ENCODE peak calls at places on chromosome 18, in five cellular contexts. One of them, this sample, is unnamed.

GRCh38 chr18:76379226-76380126 is 115.6 kb downstream of the ZNF516 start:
- DNase-seq in lower lobe of right lung: no peak
- DNase-seq in stimulated activated CD4-positive, alpha-beta T cell treated with anti-CD3 and anti-CD28 coated beads, Interleukin-2, amount 100 ng/mL, for 48 hours: no peak
- DNase-seq in T-helper 2 cell: no peak
- DNase-seq in GM12864: no peak
- DNase-seq in this sample: no peak

GRCh38 chr18:55326134-55326533 is 261.9 kb downstream of the TCF4 start:
- DNase-seq in T-helper 2 cell: no peak
- DNase-seq in stimulated activated CD4-positive, alpha-beta T cell treated with anti-CD3 and anti-CD28 coated beads, Interleukin-2, amount 100 ng/mL, for 48 hours: no peak
- DNase-seq in lower lobe of right lung: no peak
- DNase-seq in GM12864: no peak
- DNase-seq in this sample: no peak

GRCh38 chr18:79945118-79946042 is 6.1 kb downstream of the SLC66A2 start:
- DNase-seq in stimulated activated CD4-positive, alpha-beta T cell treated with anti-CD3 and anti-CD28 coated beads, Interleukin-2, amount 100 ng/mL, for 48 hours: no peak
- DNase-seq in lower lobe of right lung: peak
- DNase-seq in GM12864: no peak
- DNase-seq in T-helper 2 cell: no peak
- DNase-seq in this sample: no peak

GRCh38 chr18:4640349-4641012 is 185.4 kb upstream of the DLGAP1 start:
- DNase-seq in stimulated activated CD4-positive, alpha-beta T cell treated with anti-CD3 and anti-CD28 coated beads, Interleukin-2, amount 100 ng/mL, for 48 hours: no peak
- DNase-seq in T-helper 2 cell: no peak
- DNase-seq in GM12864: no peak
- DNase-seq in lower lobe of right lung: no peak
- DNase-seq in this sample: no peak

GRCh38 chr18:49645836-49646235 is 84.0 kb downstream of the LIPG start:
- DNase-seq in T-helper 2 cell: no peak
- DNase-seq in stimulated activated CD4-positive, alpha-beta T cell treated with anti-CD3 and anti-CD28 coated beads, Interleukin-2, amount 100 ng/mL, for 48 hours: no peak
- DNase-seq in GM12864: no peak
- DNase-seq in lower lobe of right lung: no peak
- DNase-seq in this sample: no peak

GRCh38 chr18:79496237-79496977 is 100.7 kb downstream of the NFATC1 start:
- DNase-seq in T-helper 2 cell: peak
- DNase-seq in stimulated activated CD4-positive, alpha-beta T cell treated with anti-CD3 and anti-CD28 coated beads, Interleukin-2, amount 100 ng/mL, for 48 hours: no peak
- DNase-seq in GM12864: no peak
- DNase-seq in lower lobe of right lung: peak
- DNase-seq in this sample: peak

GRCh38 chr18:44834867-44835469 is 154.3 kb downstream of the SETBP1 start:
- DNase-seq in T-helper 2 cell: no peak
- DNase-seq in stimulated activated CD4-positive, alpha-beta T cell treated with anti-CD3 and anti-CD28 coated beads, Interleukin-2, amount 100 ng/mL, for 48 hours: no peak
- DNase-seq in lower lobe of right lung: no peak
- DNase-seq in GM12864: no peak
- DNase-seq in this sample: no peak

GRCh38 chr18:363327-364115 is 95.7 kb upstream of the THOC1 start:
- DNase-seq in GM12864: no peak
- DNase-seq in lower lobe of right lung: no peak
- DNase-seq in stimulated activated CD4-positive, alpha-beta T cell treated with anti-CD3 and anti-CD28 coated beads, Interleukin-2, amount 100 ng/mL, for 48 hours: no peak
- DNase-seq in T-helper 2 cell: no peak
- DNase-seq in this sample: no peak

GRCh38 chr18:46939337-46939963 is 22.0 kb downstream of the KATNAL2 start:
- DNase-seq in GM12864: no peak
- DNase-seq in stimulated activated CD4-positive, alpha-beta T cell treated with anti-CD3 and anti-CD28 coated beads, Interleukin-2, amount 100 ng/mL, for 48 hours: no peak
- DNase-seq in lower lobe of right lung: no peak
- DNase-seq in T-helper 2 cell: no peak
- DNase-seq in this sample: no peak

GRCh38 chr18:23712445-23712844 is 23.2 kb downstream of the LAMA3 start:
- DNase-seq in T-helper 2 cell: no peak
- DNase-seq in stimulated activated CD4-positive, alpha-beta T cell treated with anti-CD3 and anti-CD28 coated beads, Interleukin-2, amount 100 ng/mL, for 48 hours: no peak
- DNase-seq in lower lobe of right lung: no peak
- DNase-seq in GM12864: no peak
- DNase-seq in this sample: no peak

GRCh38 chr18:31450409-31450808 is 2.9 kb downstream of the DSG3 start:
- DNase-seq in lower lobe of right lung: no peak
- DNase-seq in stimulated activated CD4-positive, alpha-beta T cell treated with anti-CD3 and anti-CD28 coated beads, Interleukin-2, amount 100 ng/mL, for 48 hours: no peak
- DNase-seq in T-helper 2 cell: no peak
- DNase-seq in GM12864: no peak
- DNase-seq in this sample: no peak

GRCh38 chr18:8426401-8426800 is 182.8 kb upstream of the RAB12 start:
- DNase-seq in T-helper 2 cell: no peak
- DNase-seq in lower lobe of right lung: no peak
- DNase-seq in stimulated activated CD4-positive, alpha-beta T cell treated with anti-CD3 and anti-CD28 coated beads, Interleukin-2, amount 100 ng/mL, for 48 hours: peak
- DNase-seq in GM12864: no peak
- DNase-seq in this sample: no peak

GRCh38 chr18:55069497-55069896 is 110.2 kb upstream of the CCDC68 start:
- DNase-seq in lower lobe of right lung: no peak
- DNase-seq in stimulated activated CD4-positive, alpha-beta T cell treated with anti-CD3 and anti-CD28 coated beads, Interleukin-2, amount 100 ng/mL, for 48 hours: no peak
- DNase-seq in T-helper 2 cell: no peak
- DNase-seq in GM12864: peak
- DNase-seq in this sample: peak

GRCh38 chr18:55234366-55235093 is 275.3 kb upstream of the CCDC68 start:
- DNase-seq in GM12864: peak
- DNase-seq in lower lobe of right lung: peak
- DNase-seq in T-helper 2 cell: peak
- DNase-seq in stimulated activated CD4-positive, alpha-beta T cell treated with anti-CD3 and anti-CD28 coated beads, Interleukin-2, amount 100 ng/mL, for 48 hours: peak
- DNase-seq in this sample: peak

GRCh38 chr18:75828379-75828778 is 400.9 kb upstream of the SMIM21 start:
- DNase-seq in lower lobe of right lung: no peak
- DNase-seq in GM12864: no peak
- DNase-seq in stimulated activated CD4-positive, alpha-beta T cell treated with anti-CD3 and anti-CD28 coated beads, Interleukin-2, amount 100 ng/mL, for 48 hours: no peak
- DNase-seq in T-helper 2 cell: no peak
- DNase-seq in this sample: no peak

GRCh38 chr18:36038102-36038663 is 29.2 kb downstream of the RPRD1A start:
- DNase-seq in GM12864: no peak
- DNase-seq in T-helper 2 cell: no peak
- DNase-seq in lower lobe of right lung: no peak
- DNase-seq in stimulated activated CD4-positive, alpha-beta T cell treated with anti-CD3 and anti-CD28 coated beads, Interleukin-2, amount 100 ng/mL, for 48 hours: no peak
- DNase-seq in this sample: no peak

GRCh38 chr18:48164096-48164475 is 233.6 kb upstream of the SMAD2 start:
- DNase-seq in stimulated activated CD4-positive, alpha-beta T cell treated with anti-CD3 and anti-CD28 coated beads, Interleukin-2, amount 100 ng/mL, for 48 hours: no peak
- DNase-seq in T-helper 2 cell: no peak
- DNase-seq in GM12864: no peak
- DNase-seq in lower lobe of right lung: no peak
- DNase-seq in this sample: no peak

GRCh38 chr18:59902180-59902992 is 2.6 kb downstream of the PMAIP1 start:
- DNase-seq in GM12864: no peak
- DNase-seq in lower lobe of right lung: no peak
- DNase-seq in T-helper 2 cell: no peak
- DNase-seq in stimulated activated CD4-positive, alpha-beta T cell treated with anti-CD3 and anti-CD28 coated beads, Interleukin-2, amount 100 ng/mL, for 48 hours: no peak
- DNase-seq in this sample: no peak

GRCh38 chr18:50262977-50263376 is 3.3 kb downstream of the CFAP53 start:
- DNase-seq in lower lobe of right lung: no peak
- DNase-seq in T-helper 2 cell: no peak
- DNase-seq in GM12864: no peak
- DNase-seq in stimulated activated CD4-positive, alpha-beta T cell treated with anti-CD3 and anti-CD28 coated beads, Interleukin-2, amount 100 ng/mL, for 48 hours: no peak
- DNase-seq in this sample: no peak

GRCh38 chr18:58941426-58942099 is 76.9 kb downstream of the ZNF532 start:
- DNase-seq in T-helper 2 cell: no peak
- DNase-seq in lower lobe of right lung: no peak
- DNase-seq in stimulated activated CD4-positive, alpha-beta T cell treated with anti-CD3 and anti-CD28 coated beads, Interleukin-2, amount 100 ng/mL, for 48 hours: no peak
- DNase-seq in GM12864: no peak
- DNase-seq in this sample: no peak